ENCODE peak calls at places on chromosomes 13 and 19, in four cellular contexts. G is CD8-positive, alpha-beta T cell; S is body of pancreas; M is colonic mucosa. V is an unnamed sample.

GRCh38 chr13:32381539-32381938 is 46.4 kb downstream of the N4BP2L1 start:
- DNase-seq in G (no peak), S (no peak), M (no peak), V (no peak)

GRCh38 chr13:75402787-75403186 is 79.2 kb downstream of the TBC1D4 start:
- DNase-seq in S (no peak), G (no peak), M (no peak), V (peak; percentile 68)

GRCh38 chr13:33639158-33639557 is 178.8 kb upstream of the RFC3 start:
- DNase-seq in M (peak; percentile 36), S (no peak), G (no peak), V (no peak)

GRCh38 chr13:112510002-112510780 is 77.8 kb downstream of the TUBGCP3 start:
- DNase-seq in M (no peak), G (no peak), S (no peak), V (no peak)

GRCh38 chr13:94656766-94657165 is 55.1 kb downstream of the GPR180 start:
- DNase-seq in G (no peak), S (no peak), M (no peak), V (no peak)

GRCh38 chr19:33152178-33152577 is 20.3 kb downstream of the WDR88 start:
- DNase-seq in S (no peak), M (no peak), G (no peak), V (no peak)

GRCh38 chr13:94333131-94333820 is 146.2 kb downstream of the DCT start:
- DNase-seq in M (no peak), G (no peak), S (no peak), V (no peak)

GRCh38 chr19:42422576-42423461 is 4.4 kb downstream of the LIPE start:
- DNase-seq in M (peak; percentile 44), G (peak; percentile 71), S (no peak), V (no peak)

GRCh38 chr19:41597600-41598041 is 21.7 kb downstream of the CEACAM21 start:
- DNase-seq in G (peak; percentile 82), M (peak; percentile 77), S (peak; percentile 70), V (peak; percentile 22)

GRCh38 chr13:79724348-79725103 is 243.6 kb downstream of the NDFIP2 start:
- DNase-seq in M (peak; percentile 44), S (no peak), G (no peak), V (no peak)

GRCh38 chr13:64505511-64505910 is 2724.6 kb downstream of the PCDH9 start:
- DNase-seq in M (no peak), S (no peak), G (no peak), V (no peak)

GRCh38 chr13:111907341-111907880 is 159.5 kb upstream of the SOX1 start:
- DNase-seq in S (peak; percentile 4), M (peak; percentile 4), G (peak; percentile 25), V (no peak)

GRCh38 chr13:46605089-46605488 is 52.1 kb downstream of the LRCH1 start:
- DNase-seq in G (no peak), S (no peak), M (no peak), V (no peak)

GRCh38 chr19:49327878-49328544 is 3.0 kb upstream of the SLC6A16 start:
- DNase-seq in S (no peak), M (peak; percentile 36), G (no peak), V (no peak)

GRCh38 chr19:43618921-43619261 is 538 bp downstream of the ZNF428 start:
- DNase-seq in S (no peak), G (no peak), M (peak; percentile 65), V (no peak)

GRCh38 chr19:45076029-45076850 is at the start of gene ZNF296:
- DNase-seq in S (peak; percentile 77), M (peak; percentile 91), G (peak; percentile 85), V (peak; percentile 71)

GRCh38 chr13:73497430-73497829 is 438.6 kb downstream of the KLF5 start:
- DNase-seq in S (no peak), M (no peak), G (no peak), V (no peak)

GRCh38 chr19:45187421-45188100 is 9.0 kb downstream of the BLOC1S3 start:
- DNase-seq in G (peak; percentile 54), S (no peak), M (no peak), V (no peak)

GRCh38 chr13:36251528-36251927 is 37.2 kb upstream of the SOHLH2 start:
- DNase-seq in S (no peak), G (no peak), M (no peak), V (no peak)

GRCh38 chr19:40718774-40719391 is 2.0 kb downstream of the ITPKC start:
- DNase-seq in S (peak; percentile 85), M (peak; percentile 97), G (no peak), V (peak; percentile 52)

GRCh38 chr13:30520571-30520970 is 54.8 kb upstream of the HMGB1 start:
- DNase-seq in M (no peak), G (no peak), S (no peak), V (no peak)

GRCh38 chr13:80666782-80667537 is 326.0 kb upstream of the SPRY2 start:
- DNase-seq in M (no peak), S (no peak), G (no peak), V (no peak)

GRCh38 chr13:59182241-59182640 is 981.5 kb downstream of the DIAPH3 start:
- DNase-seq in M (no peak), S (no peak), G (no peak), V (no peak)

GRCh38 chr13:59172076-59172475 is 991.7 kb downstream of the DIAPH3 start:
- DNase-seq in G (no peak), M (no peak), S (no peak), V (no peak)

GRCh38 chr13:59178344-59178743 is 985.4 kb downstream of the DIAPH3 start:
- DNase-seq in S (no peak), G (no peak), M (no peak), V (no peak)

DNA sequence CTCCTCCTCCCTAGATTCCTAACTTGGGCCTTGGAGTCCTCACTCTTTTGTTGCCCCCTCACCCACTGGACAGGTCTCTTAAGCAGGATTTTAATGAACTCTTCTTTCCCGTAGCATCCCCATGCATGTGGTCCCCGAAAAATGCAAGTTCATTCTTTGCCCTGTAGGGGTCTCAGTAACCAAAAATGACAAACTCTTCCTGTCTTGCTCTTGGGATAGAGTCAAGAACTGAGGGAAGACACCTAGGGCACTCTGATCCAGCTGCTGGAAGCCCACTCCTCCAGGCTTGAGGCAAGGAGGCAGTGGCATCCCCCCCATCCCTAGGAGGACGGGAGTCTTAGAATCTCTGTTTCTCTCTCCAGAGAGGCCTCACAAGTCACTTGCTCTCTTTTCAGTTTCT is 987.0 kb downstream of the DIAPH3 start:
- DNase-seq in G (no peak), M (no peak), S (no peak), V (no peak)
- TF ChIP-seq CTCF in G (no peak), M (no peak), S (no peak), V (peak; percentile 11)

DNA sequence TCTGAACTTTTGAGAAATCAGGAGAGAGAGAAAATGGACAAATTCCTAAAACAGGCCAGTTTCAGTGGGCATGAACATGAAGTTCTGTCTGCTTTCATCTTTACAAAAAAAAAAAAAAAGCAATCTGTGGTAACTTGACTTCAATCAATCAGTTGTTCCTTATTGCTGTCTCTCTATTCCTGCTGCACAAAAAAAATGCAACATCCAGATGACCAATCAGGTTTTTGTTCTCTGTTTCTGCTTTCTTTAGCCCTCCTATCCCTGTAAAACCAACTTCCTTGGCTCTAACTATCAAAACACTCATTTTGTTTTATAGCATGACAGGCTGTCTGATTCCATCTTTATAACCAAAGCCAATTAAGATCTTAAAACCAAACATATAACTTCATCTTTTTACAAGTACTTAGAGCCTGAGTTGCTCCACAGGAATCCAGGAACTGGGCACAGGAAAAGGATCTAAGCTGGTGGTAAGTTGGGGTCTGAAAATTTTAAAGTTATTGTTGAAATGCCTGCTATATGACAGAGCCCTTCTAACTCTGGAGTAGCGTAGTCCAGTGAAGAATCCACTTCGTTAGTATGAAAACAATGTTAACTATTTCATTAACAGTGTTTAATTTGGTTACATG is at the start of gene FPR3:
- DNase-seq in G (no peak), M (no peak), S (no peak), V (no peak)
- H3K27ac ChIP-seq in G (no peak within 1 kb of the TSS), M (peak within 1 kb of the TSS; percentile 16), S (no peak within 1 kb of the TSS), V (peak within 1 kb of the TSS; percentile 97)

DNA sequence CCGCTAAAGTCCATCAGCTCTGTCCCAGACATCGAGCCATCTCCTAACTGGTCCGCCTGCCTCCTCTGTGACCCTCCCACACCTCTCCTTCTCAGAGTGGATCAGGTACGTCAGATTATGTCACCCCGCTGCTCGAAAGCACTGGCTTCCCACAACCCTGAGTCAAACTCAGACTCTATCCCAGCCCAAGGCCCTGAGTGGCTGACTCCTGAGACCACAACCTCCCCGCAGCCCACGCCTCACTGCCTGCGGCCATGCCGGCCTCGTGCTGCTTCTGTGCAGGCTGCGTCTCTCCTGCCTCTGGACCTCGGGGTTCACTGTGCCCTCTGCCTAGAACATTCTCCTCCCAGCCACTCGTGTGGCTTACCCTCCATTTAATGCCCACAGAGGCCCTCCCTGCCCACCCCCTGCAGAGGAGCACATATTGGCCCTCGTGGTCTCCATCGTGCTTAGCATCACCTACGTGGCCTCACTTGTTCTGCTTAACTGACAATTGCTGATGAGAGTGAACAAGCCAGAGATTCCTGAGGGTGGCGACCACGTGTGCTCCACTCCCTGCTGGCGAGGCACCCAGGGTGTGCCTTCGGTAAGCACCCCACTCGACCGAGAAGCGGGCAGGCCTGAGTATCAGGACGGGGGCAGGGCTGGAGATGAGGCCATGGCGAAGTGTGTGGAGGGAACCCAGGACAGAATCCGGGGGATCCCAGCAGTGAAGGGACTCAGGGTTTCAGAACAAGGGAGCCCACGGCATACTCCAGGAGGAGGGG is 13.5 kb upstream of the FKRP start:
- DNase-seq in M (no peak), G (no peak), S (no peak), V (no peak)
- H3K4me1 ChIP-seq in M (no peaks in the 10 kb centered on the region), G (peaks cover 13% of the 10 kb centered on the region), S (no peaks in the 10 kb centered on the region), V (peaks cover 51% of the 10 kb centered on the region)

GRCh38 chr19:1377965-1378785 is 5.5 kb upstream of the NDUFS7 start:
- DNase-seq in M (no peak), G (no peak), S (no peak), V (no peak)
- TF ChIP-seq CTCF in M (no peak), G (no peak), S (no peak), V (peak; percentile 14)

GRCh38 chr19:1469200-1469935 is 9.6 kb downstream of the C19orf25 start:
- DNase-seq in M (no peak), S (no peak), G (no peak), V (no peak)
- H3K27ac ChIP-seq in M (no peak overlapping the region), S (no peak overlapping the region), G (no peak overlapping the region), V (no peak overlapping the region)

GRCh38 chr13:106941779-106942178 is 373.8 kb upstream of the ARGLU1 start:
- DNase-seq in S (no peak), M (no peak), G (no peak), V (no peak)

GRCh38 chr13:106942558-106942957 is 374.6 kb upstream of the ARGLU1 start:
- DNase-seq in S (no peak), M (no peak), G (no peak), V (no peak)
- H3K4me1 ChIP-seq in S (no peaks in the 10 kb centered on the region), M (no peaks in the 10 kb centered on the region), G (no peaks in the 10 kb centered on the region), V (no peaks in the 10 kb centered on the region)

DNA sequence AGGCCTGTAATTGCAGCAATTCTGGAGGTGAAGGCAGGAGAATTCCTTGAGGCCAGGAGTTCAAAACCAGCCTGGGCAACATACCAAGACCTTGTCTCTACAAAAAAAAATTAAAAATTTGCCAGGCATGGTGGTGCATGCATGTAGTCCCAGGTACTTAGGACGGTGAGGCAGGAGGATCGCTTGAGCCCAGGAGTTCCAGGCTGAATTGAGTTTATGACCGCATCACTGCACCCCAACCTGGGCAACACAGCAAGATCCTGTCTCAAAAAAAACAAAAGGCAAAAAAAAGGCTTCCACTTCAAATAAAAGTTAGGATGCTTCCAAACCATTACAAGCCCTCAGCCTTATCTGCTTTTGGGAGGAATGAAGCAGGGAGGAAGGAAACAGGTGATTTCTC is 5.2 kb downstream of the ZNF577 start:
- DNase-seq in S (no peak), G (no peak), M (no peak), V (no peak)
- TF ChIP-seq CTCF in S (no peak), G (no peak), M (no peak), V (no peak)

GRCh38 chr13:68170961-68171360 is 940.8 kb upstream of the PCDH9 start:
- DNase-seq in M (no peak), G (no peak), S (no peak), V (no peak)
- H3K27ac ChIP-seq in M (no peak overlapping the region), G (no peak overlapping the region), S (no peak overlapping the region), V (no peak overlapping the region)

GRCh38 chr19:2050349-2050990 is 574 bp downstream of the MKNK2 start:
- DNase-seq in S (no peak), G (no peak), M (no peak), V (no peak)
- H3K4me1 ChIP-seq in S (peaks cover 82% of the 10 kb centered on the region), G (peaks cover 66% of the 10 kb centered on the region), M (peaks cover 34% of the 10 kb centered on the region), V (peaks cover 89% of the 10 kb centered on the region)

V was measured in left ventricle myocardium inferior.